ENCODE peak calls at places on chromosomes 2 and 18, in four cellular contexts. F is stimulated activated CD4-positive, alpha-beta T cell treated with anti-CD3 and anti-CD28 coated beads, Interleukin-2, amount 100 ng/mL, for 48 hours; A is NCI-H460; T is activated CD4-positive, alpha-beta T cell treated with anti-CD3 and anti-CD28 coated beads, Interleukin-2, amount 10 ng/mL, durations not matched to agents 7 days and 5 days. R is an unnamed sample.

GRCh38 chr2:55163895-55164509 is 68.1 kb downstream of the CLHC1 start:
- DNase-seq in F (no peak), T (no peak), A (no peak), R (no peak)

GRCh38 chr2:113876503-113877387 is 13.1 kb upstream of the ACTR3 start:
- DNase-seq in T (peak; percentile 88), A (no peak), F (peak; percentile 67), R (no peak)

GRCh38 chr2:142997254-142997653 is 119.8 kb downstream of the KYNU start:
- DNase-seq in F (no peak), A (no peak), T (no peak), R (no peak)

GRCh38 chr2:209549589-209549988 is 125.7 kb downstream of the MAP2 start:
- DNase-seq in A (no peak), F (no peak), T (no peak), R (no peak)

GRCh38 chr2:10990561-10991111 is 78.9 kb downstream of the KCNF1 start:
- DNase-seq in A (no peak), F (no peak), T (no peak), R (no peak)

GRCh38 chr2:20224191-20224715 is 677 bp downstream of the SDC1 start:
- DNase-seq in T (no peak), F (no peak), A (peak; percentile 19), R (peak; percentile 70)

GRCh38 chr2:11985817-11986566 is 239.6 kb downstream of the LPIN1 start:
- DNase-seq in A (no peak), T (no peak), F (no peak), R (no peak)

GRCh38 chr2:160291382-160291781 is 91.3 kb upstream of the ITGB6 start:
- DNase-seq in A (no peak), T (no peak), F (no peak), R (no peak)

GRCh38 chr2:42969231-42970150 is 177.1 kb upstream of the HAAO start:
- DNase-seq in F (no peak), T (no peak), A (no peak), R (no peak)

GRCh38 chr2:197453914-197454398 is 604 bp downstream of the COQ10B start:
- DNase-seq in F (no peak), T (no peak), A (peak; percentile 87), R (no peak)

GRCh38 chr18:33987206-33987605 is 237.5 kb downstream of the NOL4 start:
- DNase-seq in A (no peak), T (no peak), F (no peak), R (no peak)

GRCh38 chr2:230913812-230914211 is 11.2 kb downstream of the GPR55 start:
- DNase-seq in T (no peak), A (no peak), F (no peak), R (no peak)

GRCh38 chr2:219230201-219230540 is 565 bp downstream of the ANKZF1 start:
- DNase-seq in A (no peak), F (peak; percentile 54), T (peak; percentile 56), R (peak; percentile 65)

GRCh38 chr18:48061781-48062570 is 131.5 kb upstream of the SMAD2 start:
- DNase-seq in A (no peak), T (no peak), F (no peak), R (no peak)

GRCh38 chr2:187264612-187265011 is 183.4 kb downstream of the CALCRL start:
- DNase-seq in F (no peak), A (no peak), T (no peak), R (no peak)

GRCh38 chr2:42089340-42089925 is 41.6 kb downstream of the PKDCC start:
- DNase-seq in A (peak; percentile 69), T (peak; percentile 76), F (peak; percentile 71), R (peak; percentile 81)

GRCh38 chr2:101410716-101411115 is 23.4 kb upstream of the CREG2 start:
- DNase-seq in A (no peak), F (no peak), T (no peak), R (no peak)

R was measured in ecto neural progenitor cell.